ENCODE peak calls at places on chromosomes 4 and X, in six cellular contexts. O is HCT116, B is A549, X is NB4, V is WTC11, D is GM12878. T is an unnamed sample.
A peak's percentile ranks its signal among the peaks of the same experiment; 100 is the strongest.

GRCh38 chr4:6351246-6352000 is 81.8 kb downstream of the WFS1 start:
- DNase-seq in O (no peak), B (no peak), X (no peak), V (no peak), D (no peak), T (no peak)

GRCh38 chr4:15525080-15525479 is 55.4 kb downstream of the CC2D2A start:
- DNase-seq in O (peak; percentile 37), B (peak; percentile 9), X (no peak), V (no peak), D (no peak), T (no peak)

GRCh38 chrX:115344885-115345653 is 55.6 kb downstream of the LUZP4 start:
- DNase-seq in O (peak; percentile 29), B (peak; percentile 91), X (no peak), V (peak; percentile 26), D (no peak), T (no peak)

GRCh38 chr4:14023036-14023435 is 395.5 kb upstream of the BOD1L1 start:
- DNase-seq in O (no peak), B (peak; percentile 18), X (no peak), V (no peak), D (no peak), T (no peak)

GRCh38 chrX:74788545-74789086 is 136.6 kb downstream of the NEXMIF start:
- DNase-seq in O (no peak), B (peak; percentile 2), X (no peak), V (no peak), D (no peak), T (peak; percentile 2)

GRCh38 chrX:138858438-138858837 is 146.9 kb upstream of the FGF13 start:
- DNase-seq in O (no peak), B (no peak), X (no peak), V (no peak), D (no peak), T (peak; percentile 52)

GRCh38 chr4:83503974-83504373 is 19.1 kb upstream of the ABRAXAS1 start:
- DNase-seq in O (no peak), B (no peak), X (no peak), V (no peak), D (no peak), T (no peak)

GRCh38 chrX:108537005-108537404 is 97.4 kb downstream of the COL4A5 start:
- DNase-seq in O (peak; percentile 13), B (peak; percentile 47), X (peak; percentile 27), V (no peak), D (no peak), T (peak; percentile 44)

GRCh38 chr4:82694892-82695291 is 103.7 kb downstream of the SCD5 start:
- DNase-seq in O (no peak), B (no peak), X (peak; percentile 5), V (no peak), D (no peak), T (no peak)

GRCh38 chr4:71187399-71188196 is 151.2 kb upstream of the SLC4A4 start:
- DNase-seq in O (no peak), B (peak; percentile 58), X (no peak), V (peak; percentile 43), D (no peak), T (no peak)

GRCh38 chr4:117203231-117203630 is 117.9 kb upstream of the TRAM1L1 start:
- DNase-seq in O (no peak), B (no peak), X (no peak), V (no peak), D (no peak), T (no peak)

GRCh38 chr4:73668806-73669205 is 48.6 kb upstream of the RASSF6 start:
- DNase-seq in O (no peak), B (no peak), X (no peak), V (no peak), D (no peak), T (no peak)

GRCh38 chr4:183287309-183287659 is 32.8 kb downstream of the CLDN22 start:
- DNase-seq in O (no peak), B (no peak), X (no peak), V (no peak), D (no peak), T (no peak)

GRCh38 chr4:97720869-97721432 is 422.3 kb downstream of the STPG2 start:
- DNase-seq in O (peak; percentile 54), B (peak; percentile 40), X (peak; percentile 53), V (no peak), D (no peak), T (no peak)

GRCh38 chrX:24146283-24146865 is 3.2 kb upstream of the ZFX start:
- DNase-seq in O (no peak), B (peak; percentile 52), X (peak; percentile 60), V (no peak), D (no peak), T (no peak)

GRCh38 chr4:38424171-38424871 is 239.7 kb upstream of the KLF3 start:
- DNase-seq in O (no peak), B (no peak), X (no peak), V (peak; percentile 67), D (no peak), T (no peak)

GRCh38 chr4:2364654-2365053 is 53.8 kb downstream of the ZFYVE28 start:
- DNase-seq in O (no peak), B (no peak), X (no peak), V (no peak), D (no peak), T (peak; percentile 78)

GRCh38 chrX:8971116-8971515 is 62.8 kb downstream of the FAM9B start:
- DNase-seq in O (peak; percentile 13), B (peak; percentile 67), X (peak; percentile 60), V (no peak), D (no peak), T (no peak)

GRCh38 chrX:47843363-47843762 is 6.7 kb downstream of the ZNF81 start:
- DNase-seq in O (no peak), B (no peak), X (no peak), V (no peak), D (no peak), T (no peak)

GRCh38 chrX:106728337-106728736 is 1.8 kb downstream of the RNF128 start:
- DNase-seq in O (no peak), B (no peak), X (no peak), V (no peak), D (no peak), T (no peak)

GRCh38 chrX:106726485-106727437 is at the start of gene RNF128:
- DNase-seq in O (peak; percentile 70), B (peak; percentile 7), X (no peak), V (peak; percentile 74), D (no peak), T (no peak)

GRCh38 chrX:106731590-106731989 is 5.1 kb downstream of the RNF128 start:
- DNase-seq in O (no peak), B (no peak), X (no peak), V (no peak), D (no peak), T (no peak)

GRCh38 chrX:106734827-106735226 is 8.3 kb downstream of the RNF128 start:
- DNase-seq in O (no peak), B (no peak), X (no peak), V (no peak), D (no peak), T (no peak)

DNA sequence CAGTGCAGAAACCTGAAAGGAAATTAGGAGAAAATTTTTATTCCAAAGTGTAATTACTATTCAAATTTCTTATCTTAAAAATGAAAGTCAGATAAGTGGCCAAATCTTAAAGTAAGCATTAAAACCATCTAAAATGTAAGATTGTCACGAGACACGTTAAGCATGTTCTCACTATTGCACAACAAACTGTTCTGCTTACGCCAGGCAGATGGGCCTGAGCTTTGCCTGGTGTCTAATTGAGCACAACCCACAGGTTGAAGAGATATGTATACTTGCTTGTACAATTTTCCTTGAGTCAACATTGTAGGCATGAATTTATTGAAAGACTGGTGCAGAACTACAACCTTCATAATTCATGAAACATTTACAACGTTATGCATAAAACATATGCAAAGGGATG is 3.9 kb downstream of the RNF128 start:
- DNase-seq in O (no peak), B (no peak), X (no peak), V (no peak), D (no peak), T (no peak)
- TF ChIP-seq MAX in O (no peak), B (no peak), X (no peak), V (no peak), D (no peak), T (no peak)

GRCh38 chr4:148312996-148313490 is 129.2 kb downstream of the NR3C2 start:
- DNase-seq in O (no peak), B (no peak), X (no peak), V (no peak), D (no peak), T (no peak)

GRCh38 chr4:148310756-148311155 is 131.5 kb downstream of the NR3C2 start:
- DNase-seq in O (no peak), B (no peak), X (no peak), V (no peak), D (no peak), T (no peak)

GRCh38 chr4:148315049-148315448 is 127.2 kb downstream of the NR3C2 start:
- DNase-seq in O (no peak), B (no peak), X (no peak), V (no peak), D (no peak), T (no peak)

GRCh38 chr4:148305749-148306148 is 136.5 kb downstream of the NR3C2 start:
- DNase-seq in O (no peak), B (no peak), X (no peak), V (no peak), D (no peak), T (no peak)

DNA sequence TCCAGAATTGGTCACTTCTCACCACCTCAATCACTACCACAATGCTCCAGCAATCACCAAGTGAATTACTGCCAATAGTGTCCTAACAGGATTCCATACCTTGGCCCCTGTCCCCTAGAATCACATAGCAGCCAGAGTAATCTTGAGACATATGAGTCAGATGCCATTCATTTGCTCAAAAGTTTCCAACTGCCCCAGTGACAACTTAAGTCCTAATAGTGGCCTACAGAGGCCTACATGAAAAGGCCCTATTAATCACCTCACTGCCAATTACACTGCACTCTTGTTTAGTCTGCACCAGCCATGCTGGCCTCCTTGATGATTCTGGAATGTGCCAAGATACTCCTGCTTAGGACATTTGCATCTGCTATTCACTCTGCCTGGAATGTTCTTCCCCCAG is 130.7 kb downstream of the NR3C2 start:
- DNase-seq in O (no peak), B (no peak), X (no peak), V (no peak), D (no peak), T (no peak)
- TF ChIP-seq MAX in O (no peak), B (no peak), X (no peak), V (no peak), D (no peak), T (no peak)

GRCh38 chr4:132108784-132109183 is 1040.3 kb upstream of the PCDH10 start:
- DNase-seq in O (no peak), B (no peak), X (no peak), V (no peak), D (no peak), T (no peak)
- TF ChIP-seq MAX in O (no peak), B (no peak), X (no peak), V (no peak), D (no peak), T (no peak)

GRCh38 chr4:89242864-89243740 is 64.5 kb downstream of the GPRIN3 start:
- DNase-seq in O (no peak), B (no peak), X (no peak), V (no peak), D (no peak), T (no peak)

GRCh38 chr4:89248879-89249281 is 58.7 kb downstream of the GPRIN3 start:
- DNase-seq in O (no peak), B (no peak), X (no peak), V (no peak), D (no peak), T (no peak)

GRCh38 chr4:89243741-89244252 is 63.8 kb downstream of the GPRIN3 start:
- DNase-seq in O (no peak), B (no peak), X (no peak), V (no peak), D (no peak), T (no peak)

GRCh38 chr4:89247951-89248350 is 59.6 kb downstream of the GPRIN3 start:
- DNase-seq in O (no peak), B (no peak), X (no peak), V (no peak), D (no peak), T (no peak)

GRCh38 chr4:89245459-89245858 is 62.1 kb downstream of the GPRIN3 start:
- DNase-seq in O (no peak), B (no peak), X (no peak), V (no peak), D (no peak), T (no peak)
- TF ChIP-seq MAX in O (no peak), B (no peak), X (no peak), V (no peak), D (no peak), T (no peak)